ENCODE peak calls at places on chromosomes 1 and 21, in seven cellular contexts. One of them, this sample, is unnamed.

GRCh38 chr21:15293251-15293650 is 228.5 kb upstream of the NRIP1 start:
- DNase-seq in T-cell: no peak
- DNase-seq in T-helper 2 cell: no peak
- DNase-seq in posterior cingulate gyrus: no peak
- DNase-seq in effector CD4-positive, alpha-beta T cell: no peak
- DNase-seq in stimulated activated CD4-positive, alpha-beta T cell treated with anti-CD3 and anti-CD28 coated beads, Interleukin-1b, Interleukin-23, amount 100 ng/mL, for 1 hour: no peak
- DNase-seq in activated T-cell treated with anti-CD3 and anti-CD28 coated beads, Interleukin-2, amount 50 U/mL, for 72 hours: no peak
- DNase-seq in this sample: no peak

GRCh38 chr1:156468693-156469345 is 31.8 kb downstream of the MEF2D start:
- DNase-seq in T-cell: no peak
- DNase-seq in T-helper 2 cell: no peak
- DNase-seq in posterior cingulate gyrus: no peak
- DNase-seq in effector CD4-positive, alpha-beta T cell: no peak
- DNase-seq in stimulated activated CD4-positive, alpha-beta T cell treated with anti-CD3 and anti-CD28 coated beads, Interleukin-1b, Interleukin-23, amount 100 ng/mL, for 1 hour: no peak
- DNase-seq in activated T-cell treated with anti-CD3 and anti-CD28 coated beads, Interleukin-2, amount 50 U/mL, for 72 hours: no peak
- DNase-seq in this sample: no peak

GRCh38 chr1:63774617-63775417 is 1.0 kb downstream of the ROR1 start:
- DNase-seq in T-cell: no peak
- DNase-seq in T-helper 2 cell: no peak
- DNase-seq in posterior cingulate gyrus: peak
- DNase-seq in effector CD4-positive, alpha-beta T cell: no peak
- DNase-seq in stimulated activated CD4-positive, alpha-beta T cell treated with anti-CD3 and anti-CD28 coated beads, Interleukin-1b, Interleukin-23, amount 100 ng/mL, for 1 hour: no peak
- DNase-seq in activated T-cell treated with anti-CD3 and anti-CD28 coated beads, Interleukin-2, amount 50 U/mL, for 72 hours: peak
- DNase-seq in this sample: no peak

GRCh38 chr21:14880922-14881321 is 183.9 kb downstream of the NRIP1 start:
- DNase-seq in T-cell: no peak
- DNase-seq in T-helper 2 cell: no peak
- DNase-seq in posterior cingulate gyrus: no peak
- DNase-seq in effector CD4-positive, alpha-beta T cell: no peak
- DNase-seq in stimulated activated CD4-positive, alpha-beta T cell treated with anti-CD3 and anti-CD28 coated beads, Interleukin-1b, Interleukin-23, amount 100 ng/mL, for 1 hour: no peak
- DNase-seq in activated T-cell treated with anti-CD3 and anti-CD28 coated beads, Interleukin-2, amount 50 U/mL, for 72 hours: no peak
- DNase-seq in this sample: no peak

GRCh38 chr1:233714631-233715217 is 100.8 kb downstream of the KCNK1 start:
- DNase-seq in T-cell: no peak
- DNase-seq in T-helper 2 cell: no peak
- DNase-seq in posterior cingulate gyrus: no peak
- DNase-seq in effector CD4-positive, alpha-beta T cell: no peak
- DNase-seq in stimulated activated CD4-positive, alpha-beta T cell treated with anti-CD3 and anti-CD28 coated beads, Interleukin-1b, Interleukin-23, amount 100 ng/mL, for 1 hour: no peak
- DNase-seq in activated T-cell treated with anti-CD3 and anti-CD28 coated beads, Interleukin-2, amount 50 U/mL, for 72 hours: no peak
- DNase-seq in this sample: no peak

GRCh38 chr21:29232601-29233541 is 65.9 kb upstream of the BACH1 start:
- DNase-seq in T-cell: no peak
- DNase-seq in T-helper 2 cell: no peak
- DNase-seq in posterior cingulate gyrus: no peak
- DNase-seq in effector CD4-positive, alpha-beta T cell: no peak
- DNase-seq in stimulated activated CD4-positive, alpha-beta T cell treated with anti-CD3 and anti-CD28 coated beads, Interleukin-1b, Interleukin-23, amount 100 ng/mL, for 1 hour: no peak
- DNase-seq in activated T-cell treated with anti-CD3 and anti-CD28 coated beads, Interleukin-2, amount 50 U/mL, for 72 hours: no peak
- DNase-seq in this sample: no peak

GRCh38 chr1:76294470-76295194 is 220.1 kb downstream of the ST6GALNAC3 start:
- DNase-seq in T-cell: no peak
- DNase-seq in T-helper 2 cell: no peak
- DNase-seq in posterior cingulate gyrus: no peak
- DNase-seq in effector CD4-positive, alpha-beta T cell: no peak
- DNase-seq in stimulated activated CD4-positive, alpha-beta T cell treated with anti-CD3 and anti-CD28 coated beads, Interleukin-1b, Interleukin-23, amount 100 ng/mL, for 1 hour: no peak
- DNase-seq in activated T-cell treated with anti-CD3 and anti-CD28 coated beads, Interleukin-2, amount 50 U/mL, for 72 hours: no peak
- DNase-seq in this sample: no peak

GRCh38 chr1:25355841-25356395 is 17.8 kb downstream of the TMEM50A start:
- DNase-seq in T-cell: no peak
- DNase-seq in T-helper 2 cell: no peak
- DNase-seq in posterior cingulate gyrus: no peak
- DNase-seq in effector CD4-positive, alpha-beta T cell: no peak
- DNase-seq in stimulated activated CD4-positive, alpha-beta T cell treated with anti-CD3 and anti-CD28 coated beads, Interleukin-1b, Interleukin-23, amount 100 ng/mL, for 1 hour: no peak
- DNase-seq in activated T-cell treated with anti-CD3 and anti-CD28 coated beads, Interleukin-2, amount 50 U/mL, for 72 hours: no peak
- DNase-seq in this sample: no peak

GRCh38 chr1:35505911-35506798 is 51.0 kb downstream of the KIAA0319L start:
- DNase-seq in T-cell: peak
- DNase-seq in T-helper 2 cell: peak
- DNase-seq in posterior cingulate gyrus: no peak
- DNase-seq in effector CD4-positive, alpha-beta T cell: peak
- DNase-seq in stimulated activated CD4-positive, alpha-beta T cell treated with anti-CD3 and anti-CD28 coated beads, Interleukin-1b, Interleukin-23, amount 100 ng/mL, for 1 hour: peak
- DNase-seq in activated T-cell treated with anti-CD3 and anti-CD28 coated beads, Interleukin-2, amount 50 U/mL, for 72 hours: peak
- DNase-seq in this sample: no peak

GRCh38 chr1:228807904-228808487 is 72.7 kb downstream of the RHOU start:
- DNase-seq in T-cell: no peak
- DNase-seq in T-helper 2 cell: no peak
- DNase-seq in posterior cingulate gyrus: no peak
- DNase-seq in effector CD4-positive, alpha-beta T cell: no peak
- DNase-seq in stimulated activated CD4-positive, alpha-beta T cell treated with anti-CD3 and anti-CD28 coated beads, Interleukin-1b, Interleukin-23, amount 100 ng/mL, for 1 hour: no peak
- DNase-seq in activated T-cell treated with anti-CD3 and anti-CD28 coated beads, Interleukin-2, amount 50 U/mL, for 72 hours: no peak
- DNase-seq in this sample: no peak

GRCh38 chr1:59669752-59670312 is 144.9 kb upstream of the HOOK1 start:
- DNase-seq in T-cell: no peak
- DNase-seq in T-helper 2 cell: no peak
- DNase-seq in posterior cingulate gyrus: peak
- DNase-seq in effector CD4-positive, alpha-beta T cell: no peak
- DNase-seq in stimulated activated CD4-positive, alpha-beta T cell treated with anti-CD3 and anti-CD28 coated beads, Interleukin-1b, Interleukin-23, amount 100 ng/mL, for 1 hour: no peak
- DNase-seq in activated T-cell treated with anti-CD3 and anti-CD28 coated beads, Interleukin-2, amount 50 U/mL, for 72 hours: no peak
- DNase-seq in this sample: no peak

GRCh38 chr1:170770254-170770653 is 106.3 kb downstream of the PRRX1 start:
- DNase-seq in T-cell: no peak
- DNase-seq in T-helper 2 cell: no peak
- DNase-seq in posterior cingulate gyrus: no peak
- DNase-seq in effector CD4-positive, alpha-beta T cell: no peak
- DNase-seq in stimulated activated CD4-positive, alpha-beta T cell treated with anti-CD3 and anti-CD28 coated beads, Interleukin-1b, Interleukin-23, amount 100 ng/mL, for 1 hour: no peak
- DNase-seq in activated T-cell treated with anti-CD3 and anti-CD28 coated beads, Interleukin-2, amount 50 U/mL, for 72 hours: no peak
- DNase-seq in this sample: no peak

GRCh38 chr1:22365331-22366295 is 86.0 kb upstream of the ZBTB40 start:
- DNase-seq in T-cell: no peak
- DNase-seq in T-helper 2 cell: no peak
- DNase-seq in posterior cingulate gyrus: no peak
- DNase-seq in effector CD4-positive, alpha-beta T cell: no peak
- DNase-seq in stimulated activated CD4-positive, alpha-beta T cell treated with anti-CD3 and anti-CD28 coated beads, Interleukin-1b, Interleukin-23, amount 100 ng/mL, for 1 hour: no peak
- DNase-seq in activated T-cell treated with anti-CD3 and anti-CD28 coated beads, Interleukin-2, amount 50 U/mL, for 72 hours: no peak
- DNase-seq in this sample: no peak

GRCh38 chr1:189659731-189660130 is 817.9 kb downstream of the BRINP3 start:
- DNase-seq in T-cell: no peak
- DNase-seq in T-helper 2 cell: no peak
- DNase-seq in posterior cingulate gyrus: no peak
- DNase-seq in effector CD4-positive, alpha-beta T cell: no peak
- DNase-seq in stimulated activated CD4-positive, alpha-beta T cell treated with anti-CD3 and anti-CD28 coated beads, Interleukin-1b, Interleukin-23, amount 100 ng/mL, for 1 hour: no peak
- DNase-seq in activated T-cell treated with anti-CD3 and anti-CD28 coated beads, Interleukin-2, amount 50 U/mL, for 72 hours: no peak
- DNase-seq in this sample: no peak

GRCh38 chr21:29098156-29098555 is 24.7 kb upstream of the CCT8 start:
- DNase-seq in T-cell: no peak
- DNase-seq in T-helper 2 cell: no peak
- DNase-seq in posterior cingulate gyrus: no peak
- DNase-seq in effector CD4-positive, alpha-beta T cell: no peak
- DNase-seq in stimulated activated CD4-positive, alpha-beta T cell treated with anti-CD3 and anti-CD28 coated beads, Interleukin-1b, Interleukin-23, amount 100 ng/mL, for 1 hour: no peak
- DNase-seq in activated T-cell treated with anti-CD3 and anti-CD28 coated beads, Interleukin-2, amount 50 U/mL, for 72 hours: no peak
- DNase-seq in this sample: no peak

This sample was measured in CD8-positive, alpha-beta T cell.